ENCODE peak calls at places on chromosomes 13 and 19, in six cellular contexts. B is NCI-H69, T is nucleus accumbens, G is T-helper 1 cell, Q is lower leg skin, R is lung. U is an unnamed sample.

GRCh38 chr19:17598953-17599352 is 43.5 kb downstream of the COLGALT1 start:
- DNase-seq in B (no peak), T (no peak), G (no peak), Q (no peak), R (no peak), U (no peak)

GRCh38 chr19:19488041-19488874 is 27.1 kb downstream of the TSSK6 start:
- DNase-seq in B (no peak), T (no peak), G (no peak), Q (no peak), R (no peak), U (no peak)

GRCh38 chr13:77338961-77339401 is 12.1 kb upstream of the MYCBP2 start:
- DNase-seq in B (no peak), T (no peak), G (no peak), Q (no peak), R (no peak), U (no peak)

GRCh38 chr19:48553676-48554384 is 1.9 kb downstream of the SULT2B1 start:
- DNase-seq in B (peak; percentile 73), T (no peak), G (no peak), Q (no peak), R (peak; percentile 58), U (no peak)

GRCh38 chr13:98365291-98365690 is 188.2 kb upstream of the RNF113B start:
- DNase-seq in B (peak; percentile 46), T (no peak), G (no peak), Q (no peak), R (no peak), U (no peak)

GRCh38 chr19:35913589-35913988 is 5.5 kb upstream of the TYROBP start:
- DNase-seq in B (no peak), T (no peak), G (no peak), Q (no peak), R (no peak), U (no peak)

GRCh38 chr19:45444318-45445041 is 20.8 kb upstream of the ERCC1 start:
- DNase-seq in B (peak; percentile 80), T (peak; percentile 69), G (peak; percentile 61), Q (peak; percentile 90), R (peak; percentile 92), U (peak; percentile 89)

GRCh38 chr19:512548-513365 is 5.5 kb downstream of the TPGS1 start:
- DNase-seq in B (peak; percentile 61), T (no peak), G (no peak), Q (no peak), R (peak; percentile 67), U (no peak)

GRCh38 chr13:32737111-32737571 is 150.9 kb downstream of the PDS5B start:
- DNase-seq in B (no peak), T (no peak), G (peak; percentile 55), Q (no peak), R (no peak), U (no peak)

GRCh38 chr19:1206063-1206732 is 620 bp downstream of the STK11 start:
- DNase-seq in B (peak; percentile 46), T (no peak), G (no peak), Q (no peak), R (no peak), U (no peak)

GRCh38 chr13:76860706-76861105 is 25.5 kb downstream of the KCTD12 start:
- DNase-seq in B (peak; percentile 28), T (no peak), G (no peak), Q (no peak), R (no peak), U (no peak)

GRCh38 chr19:40674291-40674690 is 16.2 kb downstream of the NUMBL start:
- DNase-seq in B (no peak), T (no peak), G (no peak), Q (no peak), R (no peak), U (no peak)

GRCh38 chr13:48019796-48020195 is 17.7 kb upstream of the NUDT15 start:
- DNase-seq in B (no peak), T (no peak), G (no peak), Q (no peak), R (no peak), U (no peak)

U was measured in effector memory CD8-positive, alpha-beta T cell.